ENCODE peak calls at places on chromosomes 1 and 21, in six cellular contexts. F, D, Q, A, O and N are unnamed samples. For H3K4me1, the result is how much of the 10 kb centered on the place peaks cover.

GRCh38 chr1:151841141-151841540 is 1.5 kb upstream of the C2CD4D start:
- DNase-seq in F (no peak), D (no peak), Q (no peak), A (no peak), O (no peak), N (no peak)

GRCh38 chr1:119752592-119752991 is 16.1 kb downstream of the HMGCS2 start:
- DNase-seq in F (no peak), D (no peak), Q (no peak), A (no peak), O (no peak), N (no peak)

GRCh38 chr1:152745765-152746444 is 11.9 kb upstream of the KPRP start:
- DNase-seq in F (no peak), D (no peak), Q (no peak), A (no peak), O (no peak), N (no peak)

GRCh38 chr21:45533731-45534571 is 8.3 kb downstream of the SLC19A1 start:
- DNase-seq in F (peak), D (no peak), Q (no peak), A (peak), O (no peak), N (no peak)

GRCh38 chr21:19340303-19340702 is 936.7 kb upstream of the TMPRSS15 start:
- DNase-seq in F (no peak), D (no peak), Q (no peak), A (no peak), O (no peak), N (no peak)

GRCh38 chr1:54879872-54880271 is 7.1 kb downstream of the DHCR24 start:
- DNase-seq in F (no peak), D (no peak), Q (no peak), A (no peak), O (no peak), N (no peak)

GRCh38 chr1:209618291-209618690 is 33.9 kb downstream of the LAMB3 start:
- DNase-seq in F (no peak), D (no peak), Q (no peak), A (no peak), O (peak), N (no peak)

GRCh38 chr1:108808438-108808837 is 48.5 kb downstream of the AKNAD1 start:
- DNase-seq in F (no peak), D (no peak), Q (no peak), A (no peak), O (no peak), N (no peak)

GRCh38 chr21:41975391-41976272 is 21.8 kb upstream of the C2CD2 start:
- DNase-seq in F (no peak), D (no peak), Q (no peak), A (no peak), O (no peak), N (no peak)

GRCh38 chr1:54220004-54220811 is 20.2 kb downstream of the MRPL37 start:
- DNase-seq in F (peak), D (no peak), Q (no peak), A (no peak), O (no peak), N (peak)

GRCh38 chr1:19113362-19114092 is 96.5 kb downstream of the UBR4 start:
- DNase-seq in F (no peak), D (peak), Q (no peak), A (no peak), O (peak), N (peak)

GRCh38 chr1:109274533-109275476 is 8.1 kb downstream of the PSRC1 start:
- DNase-seq in F (no peak), D (no peak), Q (no peak), A (peak), O (peak), N (peak)

GRCh38 chr1:234589854-234590620 is 19.9 kb downstream of the IRF2BP2 start:
- DNase-seq in F (peak), D (no peak), Q (no peak), A (no peak), O (no peak), N (no peak)

GRCh38 chr1:236808564-236809130 is 13.6 kb downstream of the MTR start:
- DNase-seq in F (no peak), D (no peak), Q (no peak), A (no peak), O (no peak), N (no peak)

GRCh38 chr1:196407358-196408041 is 200.7 kb downstream of the KCNT2 start:
- DNase-seq in F (no peak), D (no peak), Q (no peak), A (no peak), O (no peak), N (no peak)

GRCh38 chr1:91712981-91713841 is 172.7 kb downstream of the TGFBR3 start:
- DNase-seq in F (peak), D (peak), Q (no peak), A (no peak), O (no peak), N (peak)

GRCh38 chr1:77824083-77824482 is 44.6 kb downstream of the MIGA1 start:
- DNase-seq in F (no peak), D (no peak), Q (no peak), A (no peak), O (peak), N (no peak)

GRCh38 chr1:246483204-246483933 is 23.7 kb downstream of the SMYD3 start:
- DNase-seq in F (no peak), D (no peak), Q (no peak), A (no peak), O (no peak), N (no peak)

GRCh38 chr1:212691561-212692071 is 8.0 kb downstream of the BATF3 start:
- DNase-seq in F (no peak), D (no peak), Q (no peak), A (no peak), O (no peak), N (no peak)

GRCh38 chr1:1781526-1781903 is 3.2 kb upstream of the NADK start:
- DNase-seq in F (no peak), D (no peak), Q (no peak), A (no peak), O (no peak), N (peak)

GRCh38 chr21:17513214-17514123 is 626 bp downstream of the CXADR start:
- DNase-seq in F (peak), D (no peak), Q (no peak), A (peak), O (no peak), N (peak)

GRCh38 chr1:7650801-7651200 is 120.3 kb upstream of the VAMP3 start:
- DNase-seq in F (no peak), D (no peak), Q (no peak), A (peak), O (no peak), N (no peak)

GRCh38 chr1:206891412-206891811 is 5.8 kb upstream of the IL24 start:
- DNase-seq in F (no peak), D (no peak), Q (no peak), A (no peak), O (no peak), N (no peak)

GRCh38 chr1:51622455-51622913 is 5.6 kb downstream of the OSBPL9 start:
- DNase-seq in F (peak), D (no peak), Q (no peak), A (peak), O (peak), N (peak)

GRCh38 chr1:2854611-2855010 is 53.1 kb upstream of the TTC34 start:
- DNase-seq in F (peak), D (no peak), Q (no peak), A (no peak), O (no peak), N (no peak)

GRCh38 chr1:31944205-31945089 is 6.3 kb upstream of the PTP4A2 start:
- DNase-seq in F (peak), D (peak), Q (peak), A (peak), O (no peak), N (peak)

GRCh38 chr1:66476774-66477173 is 57.2 kb upstream of the SGIP1 start:
- DNase-seq in F (no peak), D (no peak), Q (no peak), A (no peak), O (no peak), N (no peak)

DNA sequence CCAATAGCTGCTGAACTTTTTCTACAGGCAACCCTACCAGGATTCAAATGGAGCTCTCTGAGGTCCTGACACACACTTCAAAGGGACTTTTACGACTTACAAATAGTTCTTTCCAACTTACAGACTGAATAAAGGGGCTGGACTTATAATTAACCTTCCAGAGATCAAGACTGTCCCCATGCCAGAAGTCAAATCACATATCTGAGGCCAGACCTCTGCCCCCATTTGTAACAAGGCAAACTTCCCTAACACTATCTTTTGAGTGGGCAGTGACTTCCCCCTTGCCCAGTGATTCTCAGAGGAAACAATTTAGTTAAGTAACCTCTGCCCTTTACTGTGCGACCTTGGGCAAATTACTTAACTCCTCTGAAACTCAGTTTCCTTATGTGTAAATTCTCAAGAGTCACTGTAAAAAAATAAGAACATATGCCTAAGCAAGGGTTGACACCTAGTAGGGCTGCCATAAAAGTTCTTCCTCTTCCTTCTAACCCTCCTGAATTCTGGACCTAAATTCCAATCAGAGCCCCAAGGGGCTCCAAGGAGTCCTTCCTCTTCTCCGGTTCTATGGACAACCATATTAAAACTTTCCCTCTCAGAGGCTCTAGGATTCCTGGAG is 1.3 kb downstream of the WASF2 start:
- DNase-seq in F (no peak), D (no peak), Q (no peak), A (no peak), O (no peak), N (no peak)
- H3K4me1 ChIP-seq in F (under half), D (under half), Q (under half), A (under half), O (under half), N (under half)

GRCh38 chr1:93766451-93766850 is 84.8 kb upstream of the BCAR3 start:
- DNase-seq in F (no peak), D (no peak), Q (no peak), A (no peak), O (no peak), N (no peak)
- H3K4me1 ChIP-seq in F (under half), D (under half), Q (under half), A (under half), O (under half), N (under half)

DNA sequence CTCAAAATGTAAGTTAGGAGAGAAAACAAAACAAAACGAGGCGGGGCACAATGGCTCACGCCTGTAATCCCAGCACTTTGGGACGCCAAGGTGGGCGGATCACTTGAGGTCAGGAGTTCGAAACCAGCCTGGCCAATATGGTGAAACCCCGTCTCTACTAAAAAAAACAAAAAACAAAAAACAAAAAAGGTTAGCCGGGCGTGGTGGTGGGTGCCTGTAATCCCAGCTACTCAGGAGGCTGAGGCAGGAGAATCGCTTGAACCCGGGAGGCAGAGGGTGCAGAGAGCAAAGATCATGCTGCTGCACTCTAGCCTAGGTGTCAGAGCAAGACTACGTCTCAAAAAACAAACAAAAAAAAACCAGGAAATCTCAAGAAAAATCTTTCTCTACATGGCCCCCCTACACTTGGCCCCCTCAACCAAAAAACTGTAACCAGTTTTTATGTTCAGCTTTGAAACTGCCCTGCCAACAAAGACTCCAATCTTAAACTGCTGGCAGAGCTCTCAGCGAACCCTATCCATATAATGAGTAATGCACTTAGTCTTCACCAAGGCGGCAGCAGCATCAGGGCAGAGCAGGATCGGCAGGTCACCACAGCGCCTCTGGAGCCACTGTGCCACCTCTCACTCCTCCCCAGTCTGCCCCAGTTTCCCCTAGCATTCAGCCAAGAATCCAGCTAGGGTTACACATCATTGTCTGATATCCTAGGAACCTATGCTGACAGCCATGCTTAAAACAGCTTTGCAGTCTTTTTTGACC is 71.7 kb downstream of the JAK1 start:
- DNase-seq in F (no peak), D (no peak), Q (no peak), A (no peak), O (no peak), N (no peak)
- H3K4me1 ChIP-seq in F (under half), D (half or more), Q (half or more), A (under half), O (under half), N (under half)

GRCh38 chr1:198187973-198188588 is 31.3 kb downstream of the NEK7 start:
- DNase-seq in F (no peak), D (no peak), Q (no peak), A (no peak), O (no peak), N (no peak)

GRCh38 chr1:198184516-198184915 is 27.7 kb downstream of the NEK7 start:
- DNase-seq in F (no peak), D (no peak), Q (no peak), A (no peak), O (no peak), N (no peak)

GRCh38 chr1:198185759-198186158 is 29.0 kb downstream of the NEK7 start:
- DNase-seq in F (no peak), D (no peak), Q (no peak), A (no peak), O (no peak), N (no peak)

GRCh38 chr1:198185101-198185500 is 28.3 kb downstream of the NEK7 start:
- DNase-seq in F (no peak), D (no peak), Q (no peak), A (no peak), O (no peak), N (no peak)

DNA sequence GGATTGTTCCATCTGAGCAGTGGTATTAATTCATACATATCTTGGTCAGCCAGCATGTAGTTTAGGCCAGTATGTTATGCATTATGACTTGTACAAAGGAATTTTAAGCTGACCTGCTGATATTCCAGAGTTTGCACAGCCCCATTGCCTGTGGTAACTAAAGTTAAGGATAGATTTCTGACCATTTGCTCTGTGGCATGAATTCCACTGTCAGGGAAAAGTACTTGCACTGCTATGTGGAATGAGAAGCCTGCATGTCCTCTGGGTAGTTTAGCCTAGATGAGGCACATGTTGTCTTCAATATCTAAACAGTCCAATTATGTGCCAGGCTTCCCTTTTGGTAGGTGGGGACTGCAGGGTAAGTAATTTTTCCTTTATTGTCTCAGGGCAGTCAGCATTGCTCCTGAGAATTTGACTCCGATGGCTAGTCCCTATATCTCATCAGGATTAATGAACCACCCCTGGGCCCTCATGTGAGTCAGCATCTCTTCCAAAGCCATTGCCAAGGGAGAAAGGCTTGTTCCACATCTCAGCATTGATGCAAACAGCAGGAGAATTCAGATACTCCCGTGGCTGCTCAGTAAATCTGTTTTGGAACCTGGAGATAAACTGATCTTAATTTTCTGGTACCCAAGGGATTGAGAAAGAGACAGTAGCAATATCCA is 30.2 kb downstream of the NEK7 start:
- DNase-seq in F (no peak), D (no peak), Q (no peak), A (no peak), O (no peak), N (no peak)
- H3K4me1 ChIP-seq in F (under half), D (half or more), Q (under half), A (under half), O (under half), N (under half)

GRCh38 chr1:13730301-13730700 is 30.3 kb downstream of the PRDM2 start:
- DNase-seq in F (no peak), D (no peak), Q (no peak), A (no peak), O (no peak), N (no peak)

GRCh38 chr1:13725714-13726175 is 25.8 kb downstream of the PRDM2 start:
- DNase-seq in F (no peak), D (peak), Q (peak), A (peak), O (no peak), N (peak)

GRCh38 chr1:13731897-13732296 is 31.9 kb downstream of the PRDM2 start:
- DNase-seq in F (no peak), D (no peak), Q (no peak), A (no peak), O (no peak), N (no peak)

GRCh38 chr1:13730751-13731482 is 30.9 kb downstream of the PRDM2 start:
- DNase-seq in F (peak), D (peak), Q (peak), A (peak), O (no peak), N (peak)

GRCh38 chr1:13728104-13728503 is 28.1 kb downstream of the PRDM2 start:
- DNase-seq in F (no peak), D (no peak), Q (no peak), A (no peak), O (no peak), N (no peak)
- H3K4me1 ChIP-seq in F (under half), D (under half), Q (under half), A (under half), O (under half), N (under half)